ENCODE peak calls at places on chromosome 11, in four cellular contexts. O is prostate gland, N is SJSA1, T is HCT116. X is an unnamed sample.

GRCh38 chr11:95531116-95531515 is 258.5 kb downstream of the FAM76B start:
- DNase-seq in O (no peak), N (no peak), T (no peak), X (no peak)

GRCh38 chr11:1353383-1354124 is 36.2 kb upstream of the BRSK2 start:
- DNase-seq in O (no peak), N (no peak), T (no peak), X (no peak)

GRCh38 chr11:61716478-61717285 is 35.8 kb upstream of the MYRF start:
- DNase-seq in O (no peak), N (no peak), T (no peak), X (no peak)

GRCh38 chr11:130671801-130672700 is 223.6 kb downstream of the ADAMTS15 start:
- DNase-seq in O (no peak), N (no peak), T (no peak), X (no peak)

GRCh38 chr11:109791337-109791736 is 301.9 kb upstream of the ZC3H12C start:
- DNase-seq in O (no peak), N (no peak), T (no peak), X (no peak)

GRCh38 chr11:101428918-101429317 is 154.9 kb downstream of the TRPC6 start:
- DNase-seq in O (no peak), N (no peak), T (peak; percentile 29), X (no peak)

GRCh38 chr11:120184946-120185677 is 25.7 kb upstream of the OAF start:
- DNase-seq in O (no peak), N (no peak), T (no peak), X (no peak)

GRCh38 chr11:119481021-119481666 is 58.2 kb upstream of the THY1 start:
- DNase-seq in O (peak; percentile 86), N (peak; percentile 75), T (no peak), X (peak; percentile 63)

GRCh38 chr11:72216638-72217037 is at the start of gene FOLR2:
- DNase-seq in O (no peak), N (no peak), T (no peak), X (no peak)

GRCh38 chr11:9754041-9754471 is 90.2 kb downstream of the SWAP70 start:
- DNase-seq in O (no peak), N (no peak), T (no peak), X (no peak)

GRCh38 chr11:71496421-71496820 is 30.6 kb upstream of the KRTAP5-7 start:
- DNase-seq in O (no peak), N (no peak), T (no peak), X (no peak)

GRCh38 chr11:43997022-43997665 is 50.6 kb upstream of the ACCSL start:
- DNase-seq in O (no peak), N (no peak), T (no peak), X (no peak)

GRCh38 chr11:6357222-6357621 is 33.1 kb upstream of the SMPD1 start:
- DNase-seq in O (no peak), N (peak; percentile 89), T (peak; percentile 22), X (peak; percentile 30)

GRCh38 chr11:29159552-29160465 is 857.0 kb downstream of the KCNA4 start:
- DNase-seq in O (peak; percentile 11), N (peak; percentile 64), T (peak; percentile 31), X (peak; percentile 5)

GRCh38 chr11:9214765-9215164 is 50.4 kb downstream of the DENND5A start:
- DNase-seq in O (no peak), N (peak; percentile 56), T (peak; percentile 18), X (no peak)

GRCh38 chr11:119262668-119263351 is 54.1 kb downstream of the MCAM start:
- DNase-seq in O (no peak), N (no peak), T (no peak), X (no peak)

GRCh38 chr11:82176945-82177344 is 556.7 kb downstream of the FAM181B start:
- DNase-seq in O (no peak), N (no peak), T (no peak), X (no peak)

DNA sequence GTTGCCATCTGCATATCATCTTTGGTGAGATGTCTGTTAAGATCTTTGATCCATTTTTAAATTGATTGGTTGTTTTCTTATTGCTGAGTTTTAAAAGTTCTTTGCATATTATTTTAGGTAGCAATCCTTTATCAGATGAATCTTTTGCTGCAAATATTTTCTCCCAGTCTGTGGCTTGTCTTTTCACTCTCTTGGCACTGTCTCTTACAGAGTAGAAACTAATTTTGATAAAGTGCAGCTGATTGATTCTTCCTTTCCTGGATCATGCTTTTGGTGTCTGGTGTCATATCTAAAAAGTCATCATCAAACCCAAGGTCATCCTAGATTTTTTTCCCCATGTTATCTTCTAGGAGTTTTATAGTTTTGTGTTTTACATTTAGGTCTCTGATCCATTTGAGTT is 112.6 kb downstream of the NAT10 start:
- DNase-seq in O (no peak), N (no peak), T (no peak), X (no peak)
- H3K27ac ChIP-seq in O (no peak overlapping the region), N (no peak overlapping the region), T (no peak overlapping the region), X (no peak overlapping the region)

DNA sequence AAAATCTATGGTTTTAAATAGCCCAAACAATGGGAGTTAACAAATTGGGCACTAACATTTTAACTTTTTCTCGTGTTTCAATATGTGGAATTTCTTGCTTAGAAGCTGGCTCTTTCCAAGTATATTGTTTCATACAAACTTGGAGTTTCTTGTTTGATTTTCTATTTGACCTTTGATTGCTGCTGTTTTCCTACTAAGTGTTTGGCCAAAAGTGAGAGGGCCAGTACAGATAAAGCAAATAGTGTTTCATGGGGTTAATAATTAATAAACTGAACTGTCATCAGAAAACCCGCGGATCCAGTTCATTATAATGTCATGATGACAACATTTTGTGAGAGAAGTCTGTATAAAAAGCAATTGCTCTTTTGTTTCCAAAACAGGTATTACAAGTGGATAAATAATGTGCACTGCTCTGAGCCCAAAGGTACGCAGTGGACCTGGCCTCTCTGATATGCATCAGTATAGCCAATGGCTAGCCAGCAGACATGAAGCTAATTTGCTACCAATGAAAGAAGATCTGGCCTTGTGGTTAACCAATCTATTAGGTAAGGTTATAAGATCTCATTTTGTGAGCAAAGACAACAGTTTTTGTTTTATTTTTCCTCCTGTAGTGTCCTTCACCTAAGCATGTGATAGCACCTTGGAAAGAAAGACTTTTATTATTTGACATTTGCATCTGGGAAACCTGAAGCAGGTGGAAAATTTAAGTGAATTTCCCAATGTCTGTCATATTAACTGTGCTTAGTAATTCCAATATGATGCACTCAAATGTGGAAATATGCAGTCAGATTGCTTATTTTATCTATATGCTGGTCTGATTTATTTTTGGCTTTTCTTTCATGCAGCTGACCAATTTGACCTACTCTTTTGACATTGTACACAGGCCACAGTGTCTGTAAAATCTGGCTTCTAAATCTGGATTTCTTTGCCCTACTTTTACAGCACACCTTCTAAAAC is 8.3 kb downstream of the GAS2 start:
- DNase-seq in O (no peak), N (no peak), T (no peak), X (no peak)
- H3K27ac ChIP-seq in O (no peak overlapping the region), N (no peak overlapping the region), T (no peak overlapping the region), X (no peak overlapping the region)

GRCh38 chr11:65057526-65057925 is 827 bp downstream of the NAALADL1 start:
- DNase-seq in O (no peak), N (no peak), T (no peak), X (no peak)
- H3K27ac ChIP-seq in O (no peak overlapping the region), N (no peak overlapping the region), T (no peak overlapping the region), X (no peak overlapping the region)

GRCh38 chr11:78341841-78342240 is 75.8 kb downstream of the GAB2 start:
- DNase-seq in O (no peak), N (no peak), T (no peak), X (no peak)
- H3K27ac ChIP-seq in O (no peak overlapping the region), N (no peak overlapping the region), T (no peak overlapping the region), X (peak overlapping the region; percentile 92)

DNA sequence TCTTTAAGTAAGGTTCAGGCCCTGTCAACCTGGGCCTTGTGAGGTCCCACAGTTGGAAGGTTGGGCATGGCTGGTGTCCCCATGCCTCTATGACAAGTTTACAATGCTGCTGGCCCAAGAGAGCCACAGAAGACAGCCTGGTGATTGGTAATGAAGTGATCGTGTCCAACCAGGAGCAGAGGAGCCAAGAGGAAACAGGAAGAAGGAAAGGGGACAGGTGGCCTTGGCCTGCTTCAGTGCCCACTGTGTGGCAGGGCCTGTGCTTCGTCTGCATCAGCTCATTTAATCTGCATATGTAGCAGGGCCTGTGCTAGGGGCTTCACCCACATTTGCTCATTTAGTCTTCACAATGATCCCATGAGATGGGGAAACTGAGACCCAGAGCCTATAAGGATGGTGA is 42.1 kb upstream of the CSNK2A3 start:
- DNase-seq in O (no peak), N (no peak), T (no peak), X (no peak)
- H3K27ac ChIP-seq in O (no peak overlapping the region), N (no peak overlapping the region), T (no peak overlapping the region), X (no peak overlapping the region)

GRCh38 chr11:24687748-24688147 is 190.9 kb downstream of the LUZP2 start:
- DNase-seq in O (no peak), N (no peak), T (no peak), X (no peak)
- H3K27ac ChIP-seq in O (no peak overlapping the region), N (no peak overlapping the region), T (no peak overlapping the region), X (no peak overlapping the region)

GRCh38 chr11:67280341-67280790 is 8.7 kb upstream of the ANKRD13D start:
- DNase-seq in O (no peak), N (no peak), T (no peak), X (no peak)

GRCh38 chr11:67277231-67277961 is 11.1 kb downstream of the GRK2 start:
- DNase-seq in O (peak; percentile 85), N (peak; percentile 94), T (no peak), X (peak; percentile 45)

GRCh38 chr11:67279589-67280340 is 9.3 kb upstream of the ANKRD13D start:
- DNase-seq in O (no peak), N (no peak), T (no peak), X (no peak)

GRCh38 chr11:67278135-67278938 is 10.8 kb upstream of the ANKRD13D start:
- DNase-seq in O (no peak), N (no peak), T (no peak), X (no peak)

DNA sequence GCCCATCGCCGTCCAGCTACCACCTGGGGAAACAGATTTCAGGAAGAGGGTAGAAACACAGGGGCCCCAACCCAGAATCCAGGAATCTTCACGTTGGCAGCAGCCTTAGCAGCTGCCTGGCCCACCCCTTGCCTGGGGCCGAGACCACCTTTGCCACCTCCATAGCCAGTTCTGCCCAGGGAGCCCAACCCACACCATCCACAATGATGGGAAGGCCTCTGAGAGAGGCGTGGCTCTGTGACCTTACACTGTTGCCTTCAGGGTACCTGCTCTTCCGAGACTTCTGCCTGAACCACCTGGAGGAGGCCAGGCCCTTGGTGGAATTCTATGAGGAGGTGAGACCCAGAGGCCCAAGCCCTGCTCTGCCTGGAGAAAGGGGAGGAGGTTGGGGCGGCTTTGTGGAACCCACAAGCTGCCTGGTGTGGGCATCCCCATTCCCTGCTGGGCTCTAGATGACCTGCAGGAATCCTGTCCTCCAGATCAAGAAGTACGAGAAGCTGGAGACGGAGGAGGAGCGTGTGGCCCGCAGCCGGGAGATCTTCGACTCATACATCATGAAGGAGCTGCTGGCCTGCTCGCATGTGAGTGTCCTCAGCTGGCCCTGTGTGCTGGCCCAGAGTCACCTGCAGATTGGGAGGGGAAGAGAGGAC is 10.0 kb upstream of the ANKRD13D start:
- DNase-seq in O (no peak), N (no peak), T (no peak), X (no peak)
- H3K27ac ChIP-seq in O (peak overlapping the region; percentile 82), N (no peak overlapping the region), T (no peak overlapping the region), X (no peak overlapping the region)

GRCh38 chr11:2803186-2804057 is 82.2 kb downstream of the CDKN1C start:
- DNase-seq in O (peak; percentile 69), N (peak; percentile 45), T (no peak), X (no peak)
- H3K27ac ChIP-seq in O (no peak overlapping the region), N (no peak overlapping the region), T (no peak overlapping the region), X (no peak overlapping the region)